ENCODE peak calls at places on chromosomes 3 and 15, in five cellular contexts. D, P, T, N and G are unnamed samples.

GRCh38 chr3:43879166-43879565 is 188.4 kb downstream of the ABHD5 start:
- DNase-seq in D (peak), P (no peak), T (no peak), N (no peak), G (peak)

GRCh38 chr3:113441051-113441770 is at the start of gene CFAP44:
- DNase-seq in D (peak), P (no peak), T (peak), N (peak), G (peak)

GRCh38 chr15:51223771-51224229 is 114.6 kb downstream of the CYP19A1 start:
- DNase-seq in D (no peak), P (no peak), T (no peak), N (no peak), G (no peak)

GRCh38 chr15:36755341-36755740 is 175.9 kb downstream of the CDIN1 start:
- DNase-seq in D (no peak), P (no peak), T (no peak), N (no peak), G (no peak)

GRCh38 chr3:29195055-29195454 is 85.8 kb upstream of the RBMS3 start:
- DNase-seq in D (no peak), P (no peak), T (no peak), N (no peak), G (no peak)

GRCh38 chr3:96813820-96814580 is 394 bp upstream of the EPHA6 start:
- DNase-seq in D (peak), P (peak), T (no peak), N (peak), G (no peak)

GRCh38 chr3:113532698-113533533 is 561 bp downstream of the SIDT1 start:
- DNase-seq in D (peak), P (no peak), T (peak), N (peak), G (peak)

GRCh38 chr15:73989001-73989798 is 2.9 kb downstream of the STOML1 start:
- DNase-seq in D (no peak), P (no peak), T (no peak), N (peak), G (no peak)

GRCh38 chr3:29514170-29514569 is 233.3 kb downstream of the RBMS3 start:
- DNase-seq in D (no peak), P (no peak), T (no peak), N (no peak), G (no peak)

GRCh38 chr3:14439501-14440167 is 37.2 kb downstream of the SLC6A6 start:
- DNase-seq in D (no peak), P (peak), T (no peak), N (peak), G (no peak)

GRCh38 chr3:69433938-69434263 is 48.0 kb upstream of the FRMD4B start:
- DNase-seq in D (no peak), P (no peak), T (no peak), N (no peak), G (no peak)

GRCh38 chr15:68298882-68299381 is 21.4 kb downstream of the FEM1B start:
- DNase-seq in D (peak), P (no peak), T (no peak), N (no peak), G (peak)

GRCh38 chr3:53195602-53196574 is 34.9 kb downstream of the PRKCD start:
- DNase-seq in D (peak), P (peak), T (peak), N (peak), G (peak)

GRCh38 chr15:74265046-74265639 is 29.0 kb downstream of the CCDC33 start:
- DNase-seq in D (no peak), P (no peak), T (no peak), N (peak), G (no peak)

GRCh38 chr15:47415539-47415971 is 301.8 kb upstream of the SEMA6D start:
- DNase-seq in D (no peak), P (no peak), T (no peak), N (no peak), G (no peak)

GRCh38 chr3:179852117-179852886 is 184.4 kb downstream of the PEX5L start:
- DNase-seq in D (peak), P (no peak), T (no peak), N (no peak), G (no peak)